ENCODE peak calls at places on chromosomes 12 and 14, in eight cellular contexts. One of them, this sample, is unnamed.
A peak's percentile ranks its signal among the peaks of the same experiment; 100 is the strongest.

GRCh38 chr14:65184032-65184764 is 81.9 kb upstream of the MAX start:
- DNase-seq in A549: no peak
- DNase-seq in endothelial cell of umbilical vein: no peak
- DNase-seq in lower leg skin: no peak
- DNase-seq in choroid plexus epithelial cell: peak; percentile 59
- DNase-seq in A673: no peak
- DNase-seq in dorsolateral prefrontal cortex: no peak
- DNase-seq in body of pancreas: no peak
- DNase-seq in this sample: peak; percentile 53

GRCh38 chr14:94707494-94707893 is 62.4 kb downstream of the GSC start:
- DNase-seq in A549: peak; percentile 23
- DNase-seq in endothelial cell of umbilical vein: no peak
- DNase-seq in lower leg skin: no peak
- DNase-seq in choroid plexus epithelial cell: no peak
- DNase-seq in A673: no peak
- DNase-seq in dorsolateral prefrontal cortex: no peak
- DNase-seq in body of pancreas: no peak
- DNase-seq in this sample: no peak

GRCh38 chr14:76955575-76956252 is 72.8 kb downstream of the IRF2BPL start:
- DNase-seq in A549: no peak
- DNase-seq in endothelial cell of umbilical vein: no peak
- DNase-seq in lower leg skin: no peak
- DNase-seq in choroid plexus epithelial cell: peak; percentile 53
- DNase-seq in A673: peak; percentile 95
- DNase-seq in dorsolateral prefrontal cortex: peak; percentile 38
- DNase-seq in body of pancreas: no peak
- DNase-seq in this sample: peak; percentile 78

GRCh38 chr12:131892711-131893604 is 1.5 kb upstream of the ULK1 start:
- DNase-seq in A549: peak; percentile 4
- DNase-seq in endothelial cell of umbilical vein: no peak
- DNase-seq in lower leg skin: peak; percentile 83
- DNase-seq in choroid plexus epithelial cell: no peak
- DNase-seq in A673: no peak
- DNase-seq in dorsolateral prefrontal cortex: no peak
- DNase-seq in body of pancreas: no peak
- DNase-seq in this sample: no peak

GRCh38 chr12:6229823-6230222 is 29.6 kb downstream of the CD9 start:
- DNase-seq in A549: no peak
- DNase-seq in endothelial cell of umbilical vein: peak; percentile 84
- DNase-seq in lower leg skin: peak; percentile 93
- DNase-seq in choroid plexus epithelial cell: peak; percentile 54
- DNase-seq in A673: no peak
- DNase-seq in dorsolateral prefrontal cortex: peak; percentile 73
- DNase-seq in body of pancreas: peak; percentile 44
- DNase-seq in this sample: peak; percentile 84

GRCh38 chr14:102754370-102755262 is 22.6 kb upstream of the TRAF3 start:
- DNase-seq in A549: no peak
- DNase-seq in endothelial cell of umbilical vein: no peak
- DNase-seq in lower leg skin: no peak
- DNase-seq in choroid plexus epithelial cell: no peak
- DNase-seq in A673: no peak
- DNase-seq in dorsolateral prefrontal cortex: no peak
- DNase-seq in body of pancreas: no peak
- DNase-seq in this sample: no peak

GRCh38 chr12:77724367-77724957 is 106.2 kb upstream of the NAV3 start:
- DNase-seq in A549: no peak
- DNase-seq in endothelial cell of umbilical vein: peak; percentile 61
- DNase-seq in lower leg skin: no peak
- DNase-seq in choroid plexus epithelial cell: peak; percentile 82
- DNase-seq in A673: peak; percentile 72
- DNase-seq in dorsolateral prefrontal cortex: no peak
- DNase-seq in body of pancreas: peak; percentile 19
- DNase-seq in this sample: peak; percentile 73

GRCh38 chr12:89092297-89092696 is 260.0 kb downstream of the DUSP6 start:
- DNase-seq in A549: no peak
- DNase-seq in endothelial cell of umbilical vein: no peak
- DNase-seq in lower leg skin: no peak
- DNase-seq in choroid plexus epithelial cell: no peak
- DNase-seq in A673: no peak
- DNase-seq in dorsolateral prefrontal cortex: no peak
- DNase-seq in body of pancreas: no peak
- DNase-seq in this sample: no peak

GRCh38 chr14:104424406-104425072 is 155.0 kb upstream of the C14orf180 start:
- DNase-seq in A549: no peak
- DNase-seq in endothelial cell of umbilical vein: no peak
- DNase-seq in lower leg skin: peak; percentile 60
- DNase-seq in choroid plexus epithelial cell: no peak
- DNase-seq in A673: peak; percentile 45
- DNase-seq in dorsolateral prefrontal cortex: peak; percentile 49
- DNase-seq in body of pancreas: no peak
- DNase-seq in this sample: no peak

GRCh38 chr12:9796916-9797315 is 30.4 kb upstream of the KLRF1 start:
- DNase-seq in A549: no peak
- DNase-seq in endothelial cell of umbilical vein: peak; percentile 26
- DNase-seq in lower leg skin: no peak
- DNase-seq in choroid plexus epithelial cell: no peak
- DNase-seq in A673: peak; percentile 33
- DNase-seq in dorsolateral prefrontal cortex: no peak
- DNase-seq in body of pancreas: no peak
- DNase-seq in this sample: no peak

GRCh38 chr12:9796346-9796745 is 30.9 kb upstream of the KLRF1 start:
- DNase-seq in A549: no peak
- DNase-seq in endothelial cell of umbilical vein: no peak
- DNase-seq in lower leg skin: no peak
- DNase-seq in choroid plexus epithelial cell: no peak
- DNase-seq in A673: no peak
- DNase-seq in dorsolateral prefrontal cortex: no peak
- DNase-seq in body of pancreas: no peak
- DNase-seq in this sample: no peak

GRCh38 chr12:9795945-9796344 is 31.3 kb upstream of the KLRF1 start:
- DNase-seq in A549: no peak
- DNase-seq in endothelial cell of umbilical vein: no peak
- DNase-seq in lower leg skin: no peak
- DNase-seq in choroid plexus epithelial cell: no peak
- DNase-seq in A673: no peak
- DNase-seq in dorsolateral prefrontal cortex: no peak
- DNase-seq in body of pancreas: no peak
- DNase-seq in this sample: no peak

GRCh38 chr12:9799961-9800360 is 27.3 kb upstream of the KLRF1 start:
- DNase-seq in A549: no peak
- DNase-seq in endothelial cell of umbilical vein: no peak
- DNase-seq in lower leg skin: no peak
- DNase-seq in choroid plexus epithelial cell: no peak
- DNase-seq in A673: peak; percentile 54
- DNase-seq in dorsolateral prefrontal cortex: no peak
- DNase-seq in body of pancreas: no peak
- DNase-seq in this sample: no peak

DNA sequence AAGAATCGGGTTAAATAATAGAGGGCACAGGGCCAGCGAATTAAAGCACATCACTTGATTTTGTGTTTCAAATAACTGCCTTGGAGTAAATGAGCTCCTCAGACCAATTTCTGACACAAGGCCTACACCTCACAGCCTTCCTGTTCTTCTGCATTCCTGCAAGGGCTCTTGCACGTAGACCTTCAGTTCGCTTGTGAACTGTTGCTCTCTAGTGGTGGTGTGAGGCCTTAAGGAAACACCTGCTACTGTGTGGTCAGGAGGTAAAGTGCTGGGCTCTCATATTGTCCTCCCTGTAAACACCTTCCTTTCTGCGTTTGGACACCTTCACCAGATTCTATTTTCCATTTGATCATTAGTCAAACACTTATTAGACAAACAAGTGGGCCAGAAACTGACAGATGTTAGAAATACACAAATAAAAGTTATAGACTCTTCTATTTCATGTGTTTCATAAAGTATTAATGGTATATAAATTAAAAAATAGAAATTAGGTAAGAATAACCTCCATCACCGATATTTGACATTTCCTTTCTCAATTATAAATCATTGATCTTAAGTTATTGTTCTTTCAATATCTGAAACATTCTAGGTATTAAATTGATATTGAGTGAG is 29.2 kb upstream of the KLRF1 start:
- DNase-seq in A549: peak; percentile 13
- DNase-seq in endothelial cell of umbilical vein: peak; percentile 87
- DNase-seq in lower leg skin: no peak
- DNase-seq in choroid plexus epithelial cell: peak; percentile 93
- DNase-seq in A673: peak; percentile 53
- DNase-seq in dorsolateral prefrontal cortex: no peak
- DNase-seq in body of pancreas: peak; percentile 52
- DNase-seq in this sample: peak; percentile 79
- TF ChIP-seq CTCF in A549: peak; percentile 47
- TF ChIP-seq CTCF in endothelial cell of umbilical vein: peak; percentile 67
- TF ChIP-seq CTCF in lower leg skin: no peak
- TF ChIP-seq CTCF in choroid plexus epithelial cell: peak; percentile 82
- TF ChIP-seq CTCF in A673: peak; percentile 50
- TF ChIP-seq CTCF in dorsolateral prefrontal cortex: peak; percentile 16
- TF ChIP-seq CTCF in body of pancreas: no peak
- TF ChIP-seq CTCF in this sample: peak; percentile 59

DNA sequence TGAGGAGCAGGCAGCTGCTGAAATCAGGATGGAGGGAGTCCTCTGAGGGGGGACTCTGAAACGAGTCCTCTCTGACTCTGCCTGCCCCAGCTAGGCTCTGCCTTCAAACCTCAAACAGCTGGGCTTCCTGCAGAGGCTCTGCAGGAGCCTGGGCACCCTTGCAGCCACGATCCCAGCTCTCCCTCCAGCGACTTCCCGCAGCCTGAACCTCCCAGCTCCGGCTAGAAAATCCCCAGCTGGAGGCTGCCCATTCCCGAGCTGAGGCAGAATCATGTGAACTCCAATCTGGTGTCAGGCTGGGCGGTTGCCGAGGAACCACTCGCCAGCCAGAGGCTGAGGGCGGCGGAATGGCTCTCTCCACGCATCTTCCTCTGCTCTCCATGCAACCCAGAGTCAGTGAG is at the start of gene GPR68:
- DNase-seq in A549: no peak
- DNase-seq in endothelial cell of umbilical vein: no peak
- DNase-seq in lower leg skin: peak; percentile 93
- DNase-seq in choroid plexus epithelial cell: peak; percentile 56
- DNase-seq in A673: no peak
- DNase-seq in dorsolateral prefrontal cortex: peak; percentile 77
- DNase-seq in body of pancreas: peak; percentile 34
- DNase-seq in this sample: peak; percentile 50
- H3K4me3 ChIP-seq in A549: no peak within 1 kb of the TSS
- H3K4me3 ChIP-seq in endothelial cell of umbilical vein: no peak within 1 kb of the TSS
- H3K4me3 ChIP-seq in lower leg skin: no peak within 1 kb of the TSS
- H3K4me3 ChIP-seq in choroid plexus epithelial cell: no peak within 1 kb of the TSS
- H3K4me3 ChIP-seq in A673: no peak within 1 kb of the TSS
- H3K4me3 ChIP-seq in dorsolateral prefrontal cortex: peak within 1 kb of the TSS; percentile 38
- H3K4me3 ChIP-seq in body of pancreas: no peak within 1 kb of the TSS
- H3K4me3 ChIP-seq in this sample: no peak within 1 kb of the TSS

GRCh38 chr14:26276757-26277156 is 321.1 kb downstream of the NOVA1 start:
- DNase-seq in A549: no peak
- DNase-seq in endothelial cell of umbilical vein: peak; percentile 31
- DNase-seq in lower leg skin: no peak
- DNase-seq in choroid plexus epithelial cell: peak; percentile 30
- DNase-seq in A673: peak; percentile 62
- DNase-seq in dorsolateral prefrontal cortex: no peak
- DNase-seq in body of pancreas: no peak
- DNase-seq in this sample: no peak
- TF ChIP-seq CTCF in A549: no peak
- TF ChIP-seq CTCF in endothelial cell of umbilical vein: peak; percentile 54
- TF ChIP-seq CTCF in lower leg skin: no peak
- TF ChIP-seq CTCF in choroid plexus epithelial cell: peak; percentile 68
- TF ChIP-seq CTCF in A673: peak; percentile 74
- TF ChIP-seq CTCF in dorsolateral prefrontal cortex: peak; percentile 24
- TF ChIP-seq CTCF in body of pancreas: no peak
- TF ChIP-seq CTCF in this sample: peak; percentile 3

GRCh38 chr14:99423434-99423833 is 57.2 kb downstream of the SETD3 start:
- DNase-seq in A549: no peak
- DNase-seq in endothelial cell of umbilical vein: no peak
- DNase-seq in lower leg skin: no peak
- DNase-seq in choroid plexus epithelial cell: no peak
- DNase-seq in A673: no peak
- DNase-seq in dorsolateral prefrontal cortex: no peak
- DNase-seq in body of pancreas: no peak
- DNase-seq in this sample: no peak

GRCh38 chr14:99420711-99421110 is 59.9 kb downstream of the SETD3 start:
- DNase-seq in A549: no peak
- DNase-seq in endothelial cell of umbilical vein: peak; percentile 26
- DNase-seq in lower leg skin: no peak
- DNase-seq in choroid plexus epithelial cell: no peak
- DNase-seq in A673: no peak
- DNase-seq in dorsolateral prefrontal cortex: no peak
- DNase-seq in body of pancreas: no peak
- DNase-seq in this sample: peak; percentile 50

GRCh38 chr14:99424306-99424877 is 56.3 kb downstream of the SETD3 start:
- DNase-seq in A549: no peak
- DNase-seq in endothelial cell of umbilical vein: no peak
- DNase-seq in lower leg skin: no peak
- DNase-seq in choroid plexus epithelial cell: no peak
- DNase-seq in A673: no peak
- DNase-seq in dorsolateral prefrontal cortex: no peak
- DNase-seq in body of pancreas: no peak
- DNase-seq in this sample: no peak

GRCh38 chr14:99419905-99420304 is 60.8 kb downstream of the SETD3 start:
- DNase-seq in A549: no peak
- DNase-seq in endothelial cell of umbilical vein: no peak
- DNase-seq in lower leg skin: no peak
- DNase-seq in choroid plexus epithelial cell: no peak
- DNase-seq in A673: no peak
- DNase-seq in dorsolateral prefrontal cortex: no peak
- DNase-seq in body of pancreas: no peak
- DNase-seq in this sample: no peak

GRCh38 chr14:99422220-99423010 is 58.2 kb downstream of the SETD3 start:
- DNase-seq in A549: no peak
- DNase-seq in endothelial cell of umbilical vein: no peak
- DNase-seq in lower leg skin: no peak
- DNase-seq in choroid plexus epithelial cell: no peak
- DNase-seq in A673: no peak
- DNase-seq in dorsolateral prefrontal cortex: no peak
- DNase-seq in body of pancreas: no peak
- DNase-seq in this sample: no peak
- H3K4me3 ChIP-seq in A549: no peak overlapping the region
- H3K4me3 ChIP-seq in endothelial cell of umbilical vein: no peak overlapping the region
- H3K4me3 ChIP-seq in lower leg skin: no peak overlapping the region
- H3K4me3 ChIP-seq in choroid plexus epithelial cell: no peak overlapping the region
- H3K4me3 ChIP-seq in A673: no peak overlapping the region
- H3K4me3 ChIP-seq in dorsolateral prefrontal cortex: no peak overlapping the region
- H3K4me3 ChIP-seq in body of pancreas: no peak overlapping the region
- H3K4me3 ChIP-seq in this sample: no peak overlapping the region

DNA sequence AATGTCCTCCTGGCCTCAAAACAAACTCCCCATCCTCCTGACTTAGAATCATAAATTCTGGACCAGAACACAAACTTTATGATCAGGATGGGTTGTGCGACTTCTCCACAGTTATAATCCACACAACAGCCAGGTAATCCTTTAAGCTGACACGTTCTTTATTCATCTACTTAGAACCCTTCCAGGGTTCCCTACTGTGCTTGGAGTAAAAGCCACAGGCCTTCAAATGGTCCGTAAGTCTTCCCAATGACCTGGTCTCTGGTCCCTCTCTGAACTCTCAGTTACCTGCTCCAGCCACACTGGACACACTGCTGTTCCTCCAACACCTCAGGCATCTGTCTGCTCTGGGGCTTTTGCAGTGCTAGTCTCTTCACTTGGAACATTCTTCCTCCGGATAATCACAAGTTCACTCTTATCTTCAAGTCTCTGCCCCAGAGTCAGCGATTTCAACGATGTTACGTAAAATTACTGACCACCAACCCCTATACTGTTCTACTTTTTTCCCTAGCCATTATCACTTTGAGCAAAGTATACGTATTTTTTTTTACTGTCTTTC is 1.7 kb upstream of the RNASE7 start:
- DNase-seq in A549: no peak
- DNase-seq in endothelial cell of umbilical vein: no peak
- DNase-seq in lower leg skin: peak; percentile 70
- DNase-seq in choroid plexus epithelial cell: no peak
- DNase-seq in A673: no peak
- DNase-seq in dorsolateral prefrontal cortex: no peak
- DNase-seq in body of pancreas: no peak
- DNase-seq in this sample: no peak
- TF ChIP-seq CTCF in A549: no peak
- TF ChIP-seq CTCF in endothelial cell of umbilical vein: no peak
- TF ChIP-seq CTCF in lower leg skin: no peak
- TF ChIP-seq CTCF in choroid plexus epithelial cell: no peak
- TF ChIP-seq CTCF in A673: no peak
- TF ChIP-seq CTCF in dorsolateral prefrontal cortex: no peak
- TF ChIP-seq CTCF in body of pancreas: no peak
- TF ChIP-seq CTCF in this sample: no peak

This sample was measured in cardiac fibroblast.